ENCODE peak calls at places on chromosome 7, in five cellular contexts. R, P, F, O and I are unnamed samples.

GRCh38 chr7:101941481-101942383 is 124.3 kb downstream of the CUX1 start:
- ATAC-seq in R (peak; percentile 27), P (no peak), F (peak; percentile 71), O (no peak), I (peak; percentile 91)

GRCh38 chr7:122407195-122407594 is 102.6 kb upstream of the FEZF1 start:
- ATAC-seq in R (no peak), P (no peak), F (no peak), O (no peak), I (no peak)

GRCh38 chr7:44905002-44905635 is 19.8 kb upstream of the PURB start:
- ATAC-seq in R (no peak), P (peak; percentile 15), F (peak; percentile 28), O (no peak), I (no peak)

GRCh38 chr7:111074071-111074771 is 16.7 kb upstream of the LRRN3 start:
- ATAC-seq in R (peak; percentile 36), P (no peak), F (peak; percentile 26), O (no peak), I (no peak)

GRCh38 chr7:99201027-99201426 is 6.9 kb downstream of the KPNA7 start:
- ATAC-seq in R (no peak), P (no peak), F (no peak), O (no peak), I (no peak)

GRCh38 chr7:156192921-156193320 is 380.7 kb upstream of the SHH start:
- ATAC-seq in R (no peak), P (no peak), F (peak; percentile 88), O (no peak), I (no peak)

GRCh38 chr7:16804674-16805439 is at the start of gene AGR2:
- ATAC-seq in R (no peak), P (peak; percentile 80), F (no peak), O (peak; percentile 82), I (no peak)

GRCh38 chr7:130974794-130975193 is 240.8 kb upstream of the KLF14 start:
- ATAC-seq in R (no peak), P (peak; percentile 15), F (no peak), O (peak; percentile 37), I (no peak)

GRCh38 chr7:69177941-69178494 is 420.3 kb upstream of the AUTS2 start:
- ATAC-seq in R (no peak), P (no peak), F (no peak), O (no peak), I (peak; percentile 76)

GRCh38 chr7:123994449-123994848 is 38.4 kb downstream of the TMEM229A start:
- ATAC-seq in R (no peak), P (no peak), F (no peak), O (no peak), I (no peak)

GRCh38 chr7:90621130-90621891 is 25.2 kb downstream of the CDK14 start:
- ATAC-seq in R (peak; percentile 88), P (no peak), F (no peak), O (no peak), I (no peak)

GRCh38 chr7:74499835-74500388 is 46.2 kb downstream of the GTF2IRD1 start:
- ATAC-seq in R (no peak), P (no peak), F (peak; percentile 21), O (peak; percentile 20), I (no peak)

GRCh38 chr7:151518105-151518780 is 1.5 kb downstream of the RHEB start:
- ATAC-seq in R (peak; percentile 25), P (no peak), F (peak; percentile 27), O (peak; percentile 58), I (no peak)

GRCh38 chr7:121313220-121313792 is 15.5 kb upstream of the WNT16 start:
- ATAC-seq in R (peak; percentile 14), P (no peak), F (peak; percentile 15), O (no peak), I (no peak)

GRCh38 chr7:111841596-111842209 is 279.4 kb upstream of the IMMP2L start:
- ATAC-seq in R (no peak), P (no peak), F (no peak), O (no peak), I (no peak)

GRCh38 chr7:17090751-17091150 is 207.7 kb upstream of the AHR start:
- ATAC-seq in R (no peak), P (no peak), F (no peak), O (no peak), I (no peak)

GRCh38 chr7:65308300-65308678 is 65.4 kb upstream of the ZNF92 start:
- ATAC-seq in R (no peak), P (no peak), F (no peak), O (no peak), I (no peak)

GRCh38 chr7:50214771-50215170 is 89.7 kb upstream of the IKZF1 start:
- ATAC-seq in R (no peak), P (no peak), F (no peak), O (no peak), I (no peak)

GRCh38 chr7:155758348-155758747 is 53.9 kb downstream of the SHH start:
- ATAC-seq in R (no peak), P (no peak), F (no peak), O (no peak), I (no peak)

GRCh38 chr7:151754142-151754590 is 122.7 kb downstream of the PRKAG2 start:
- ATAC-seq in R (peak; percentile 90), P (peak; percentile 95), F (peak; percentile 97), O (peak; percentile 99), I (peak; percentile 91)

GRCh38 chr7:92421676-92422435 is 25.4 kb upstream of the GATAD1 start:
- ATAC-seq in R (no peak), P (no peak), F (no peak), O (no peak), I (no peak)

DNA sequence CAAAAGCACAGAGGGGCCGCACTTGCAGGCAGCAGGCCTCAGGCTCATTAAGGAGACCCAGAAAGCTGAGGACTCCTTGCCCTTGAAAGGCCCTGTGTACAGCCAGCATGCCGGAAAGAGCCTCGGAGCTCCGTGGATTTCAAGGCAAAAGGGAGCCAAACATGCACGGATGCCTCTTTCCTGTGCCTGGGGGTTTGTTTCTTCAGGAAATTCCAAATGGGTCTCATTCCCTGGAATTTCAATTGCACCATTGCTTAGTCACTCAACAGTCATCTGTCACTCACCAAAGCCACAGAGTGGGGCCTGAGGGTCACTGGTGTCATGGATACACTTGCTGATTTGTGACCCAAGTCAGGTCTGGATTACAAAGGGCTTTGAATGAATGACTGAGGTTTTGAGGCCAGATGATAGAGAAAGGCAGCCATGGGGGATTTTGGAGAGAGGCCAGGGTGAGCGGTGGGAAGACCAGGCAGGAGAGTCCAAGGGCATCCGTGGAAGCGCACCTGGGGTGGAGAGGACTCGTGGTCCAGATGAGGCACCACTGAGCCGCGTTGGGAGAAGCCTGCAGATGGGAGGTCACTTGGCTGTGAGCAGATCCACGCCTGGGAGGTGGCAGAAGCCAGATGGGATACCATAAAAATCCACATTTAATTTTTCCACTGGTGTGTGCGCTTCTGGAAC is 90.5 kb upstream of the FAM20C start:
- ATAC-seq in R (no peak), P (peak; percentile 19), F (no peak), O (no peak), I (no peak)
- TF ChIP-seq POLR2AphosphoS5 in R (no peak), P (no peak), F (no peak), O (no peak), I (no peak)

DNA sequence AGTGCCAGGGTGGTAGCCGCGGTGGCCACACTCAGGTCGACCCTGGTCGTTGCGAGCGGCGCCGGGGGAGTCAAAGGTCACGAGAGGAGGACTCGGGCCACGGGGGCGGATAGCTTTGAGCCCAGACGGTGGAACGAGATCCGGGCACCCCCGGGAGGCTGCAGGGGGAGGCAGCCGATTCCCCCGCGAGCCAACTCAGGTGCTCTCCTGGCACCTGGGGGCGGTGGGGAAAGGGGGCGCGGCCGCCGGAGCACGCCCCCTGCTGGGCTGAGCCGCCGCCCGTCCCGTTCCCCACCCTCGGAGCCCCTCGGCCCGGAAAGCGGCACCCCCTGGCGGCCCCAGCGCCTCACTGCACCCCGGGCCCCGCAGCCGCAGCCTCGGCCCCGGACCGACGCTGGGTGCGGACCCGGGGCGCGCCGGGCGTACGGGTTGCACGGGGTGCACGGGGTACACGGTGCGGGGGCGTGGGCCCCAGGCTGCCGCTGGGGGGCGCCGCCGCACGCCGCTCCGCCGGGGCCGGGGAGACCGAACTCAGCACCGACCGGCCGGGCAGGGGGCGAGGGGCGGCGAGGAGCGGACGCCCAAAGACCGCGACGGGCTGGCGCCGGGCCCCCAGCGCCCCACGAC is 513 bp upstream of the NYAP1 start:
- ATAC-seq in R (peak; percentile 74), P (peak; percentile 61), F (peak; percentile 76), O (peak; percentile 55), I (peak; percentile 60)
- TF ChIP-seq EP300 in R (no peak), P (no peak), F (no peak), O (no peak), I (no peak)

GRCh38 chr7:128271471-128272454 is 30.7 kb downstream of the LEP start:
- ATAC-seq in R (no peak), P (peak; percentile 19), F (no peak), O (no peak), I (no peak)
- TF ChIP-seq POLR2AphosphoS5 in R (no peak), P (no peak), F (no peak), O (no peak), I (no peak)

DNA sequence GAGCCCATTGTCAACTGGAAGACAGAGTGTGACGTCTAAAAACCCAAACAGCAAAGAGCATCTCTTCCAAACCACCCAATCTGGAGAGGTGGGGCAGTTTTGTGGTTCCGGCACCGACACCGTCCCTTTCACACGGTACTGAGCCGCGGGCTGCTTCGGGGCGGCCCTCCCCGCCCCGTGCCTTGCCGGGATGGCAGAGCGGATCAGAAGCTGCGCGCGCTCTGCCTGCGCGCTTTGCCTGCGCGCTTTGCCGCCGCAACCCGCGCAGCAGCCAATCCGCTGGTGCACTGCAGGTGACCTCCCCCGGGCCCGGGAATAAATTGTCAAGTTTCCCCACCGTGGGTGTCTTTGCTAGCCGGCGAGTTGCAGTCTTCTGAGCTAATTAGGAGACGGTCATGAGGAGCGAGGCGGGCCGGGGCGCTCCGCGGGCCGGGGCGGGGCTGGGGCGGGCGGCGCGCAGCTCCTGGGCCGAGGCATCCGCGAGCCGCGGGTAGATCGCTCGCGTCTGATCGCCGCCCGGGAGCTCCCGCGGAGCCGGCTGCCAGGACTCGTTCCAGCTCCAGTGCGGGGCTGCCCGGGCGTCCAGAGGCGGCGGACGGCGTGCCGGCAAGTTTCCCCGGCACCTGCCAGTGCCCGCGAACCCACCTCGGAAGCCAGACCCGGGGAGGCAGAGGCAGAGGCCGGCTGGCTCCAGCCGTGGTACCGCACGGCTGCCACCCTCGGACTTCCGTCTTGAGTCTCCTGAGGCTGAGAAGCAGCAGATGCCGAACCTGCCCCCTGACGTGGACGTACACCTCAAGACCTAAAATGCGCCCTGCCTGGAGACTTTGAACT is 536.0 kb upstream of the GALNT17 start:
- ATAC-seq in R (peak; percentile 88), P (no peak), F (no peak), O (peak; percentile 38), I (peak; percentile 42)
- TF ChIP-seq EP300 in R (no peak), P (no peak), F (no peak), O (no peak), I (no peak)

DNA sequence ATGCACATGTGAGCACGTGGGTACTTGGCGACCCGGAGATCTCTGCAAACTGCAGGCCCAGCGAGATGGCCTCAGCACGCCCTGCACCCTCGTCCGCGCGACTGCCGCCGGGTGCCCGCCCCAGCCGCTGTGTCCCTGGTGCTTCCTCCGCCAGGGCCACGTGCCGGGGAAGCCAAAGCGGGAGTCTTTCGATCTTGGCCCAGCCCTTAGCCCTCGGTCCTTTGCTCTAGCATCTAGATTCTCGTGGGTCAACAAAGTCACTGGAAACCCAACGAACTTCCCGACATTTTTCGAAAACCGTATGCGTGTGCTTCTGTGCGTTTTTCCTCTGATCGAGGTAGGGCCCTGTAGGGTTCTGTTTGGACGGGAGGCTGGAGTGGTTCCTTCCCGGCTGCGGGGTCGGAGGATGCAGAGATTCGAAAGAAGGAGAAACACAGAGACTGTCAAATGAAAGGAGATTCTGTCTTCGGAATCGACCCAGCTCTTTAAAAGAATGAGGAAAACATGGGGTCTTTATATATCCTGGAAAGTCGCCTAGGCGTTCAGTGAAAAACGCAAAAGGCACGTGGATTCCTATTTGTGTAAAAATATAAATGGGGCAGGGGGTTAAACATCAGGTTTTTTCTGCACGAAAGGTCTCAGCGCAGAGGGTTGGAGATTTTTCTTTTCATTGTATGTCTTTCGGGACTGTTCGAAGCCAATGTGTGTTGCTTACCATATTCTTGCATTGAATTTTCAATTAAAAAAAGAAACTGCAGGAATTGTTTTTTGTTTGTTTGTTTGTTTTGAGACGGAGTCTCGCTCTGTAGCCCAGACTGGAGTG is 169.5 kb downstream of the UBE2H start:
- ATAC-seq in R (no peak), P (no peak), F (no peak), O (no peak), I (no peak)
- TF ChIP-seq POLR2AphosphoS5 in R (no peak), P (no peak), F (no peak), O (no peak), I (no peak)